ENCODE peak calls at places on chromosomes 3 and 15, in nine cellular contexts. One of them, this sample, is unnamed.
A peak's percentile ranks its signal among the peaks of the same experiment; 100 is the strongest.

GRCh38 chr3:107946700-107947099 is 144.1 kb downstream of the CD47 start:
- DNase-seq in SK-N-MC: no peak
- DNase-seq in H7: no peak
- DNase-seq in HL-60: no peak
- DNase-seq in cardiac fibroblast: no peak
- DNase-seq in Caco-2: no peak
- DNase-seq in GM06990: no peak
- DNase-seq in brain microvascular endothelial cell: no peak
- DNase-seq in GM12865: no peak
- DNase-seq in this sample: no peak

GRCh38 chr15:33119865-33120264 is 74.6 kb downstream of the FMN1 start:
- DNase-seq in HL-60: no peak
- DNase-seq in GM06990: no peak
- DNase-seq in brain microvascular endothelial cell: no peak
- DNase-seq in SK-N-MC: no peak
- DNase-seq in Caco-2: no peak
- DNase-seq in H7: no peak
- DNase-seq in cardiac fibroblast: no peak
- DNase-seq in GM12865: no peak
- DNase-seq in this sample: peak; percentile 36

GRCh38 chr3:126990890-126991289 is 8.0 kb downstream of the PLXNA1 start:
- DNase-seq in GM06990: no peak
- DNase-seq in GM12865: no peak
- DNase-seq in H7: no peak
- DNase-seq in SK-N-MC: no peak
- DNase-seq in HL-60: no peak
- DNase-seq in brain microvascular endothelial cell: no peak
- DNase-seq in cardiac fibroblast: no peak
- DNase-seq in Caco-2: no peak
- DNase-seq in this sample: no peak

GRCh38 chr3:120450914-120451669 is at the start of gene FSTL1:
- DNase-seq in Caco-2: no peak
- DNase-seq in HL-60: no peak
- DNase-seq in GM12865: no peak
- DNase-seq in brain microvascular endothelial cell: no peak
- DNase-seq in GM06990: no peak
- DNase-seq in SK-N-MC: no peak
- DNase-seq in cardiac fibroblast: peak; percentile 82
- DNase-seq in H7: peak; percentile 94
- DNase-seq in this sample: peak; percentile 67

GRCh38 chr3:49471856-49472495 is 1.9 kb downstream of the DAG1 start:
- DNase-seq in GM12865: no peak
- DNase-seq in GM06990: no peak
- DNase-seq in brain microvascular endothelial cell: no peak
- DNase-seq in Caco-2: no peak
- DNase-seq in HL-60: no peak
- DNase-seq in H7: no peak
- DNase-seq in SK-N-MC: no peak
- DNase-seq in cardiac fibroblast: no peak
- DNase-seq in this sample: no peak

GRCh38 chr3:193207290-193207689 is 33.7 kb upstream of the PLAAT1 start:
- DNase-seq in H7: no peak
- DNase-seq in GM06990: no peak
- DNase-seq in brain microvascular endothelial cell: no peak
- DNase-seq in GM12865: no peak
- DNase-seq in Caco-2: no peak
- DNase-seq in SK-N-MC: no peak
- DNase-seq in HL-60: no peak
- DNase-seq in cardiac fibroblast: no peak
- DNase-seq in this sample: no peak

GRCh38 chr15:64754663-64755426 is 20.5 kb downstream of the RBPMS2 start:
- DNase-seq in HL-60: no peak
- DNase-seq in cardiac fibroblast: no peak
- DNase-seq in brain microvascular endothelial cell: no peak
- DNase-seq in H7: no peak
- DNase-seq in GM12865: peak; percentile 41
- DNase-seq in GM06990: peak; percentile 48
- DNase-seq in SK-N-MC: no peak
- DNase-seq in Caco-2: no peak
- DNase-seq in this sample: no peak

GRCh38 chr15:31360158-31360561 is 33.5 kb downstream of the KLF13 start:
- DNase-seq in brain microvascular endothelial cell: no peak
- DNase-seq in Caco-2: no peak
- DNase-seq in GM12865: no peak
- DNase-seq in GM06990: no peak
- DNase-seq in H7: peak; percentile 67
- DNase-seq in cardiac fibroblast: no peak
- DNase-seq in SK-N-MC: no peak
- DNase-seq in HL-60: no peak
- DNase-seq in this sample: no peak

GRCh38 chr3:74435631-74436030 is 178.8 kb downstream of the CNTN3 start:
- DNase-seq in H7: no peak
- DNase-seq in HL-60: no peak
- DNase-seq in Caco-2: no peak
- DNase-seq in GM06990: no peak
- DNase-seq in cardiac fibroblast: no peak
- DNase-seq in SK-N-MC: no peak
- DNase-seq in GM12865: no peak
- DNase-seq in brain microvascular endothelial cell: no peak
- DNase-seq in this sample: no peak

GRCh38 chr15:40338041-40338657 is 2.6 kb downstream of the CCDC9B start:
- DNase-seq in GM12865: peak; percentile 82
- DNase-seq in brain microvascular endothelial cell: peak; percentile 64
- DNase-seq in Caco-2: peak; percentile 84
- DNase-seq in HL-60: peak; percentile 84
- DNase-seq in GM06990: peak; percentile 48
- DNase-seq in SK-N-MC: no peak
- DNase-seq in H7: peak; percentile 98
- DNase-seq in cardiac fibroblast: peak; percentile 79
- DNase-seq in this sample: peak; percentile 77

GRCh38 chr3:50324351-50325144 is 2.0 kb upstream of the HYAL2 start:
- DNase-seq in Caco-2: peak; percentile 84
- DNase-seq in GM06990: no peak
- DNase-seq in HL-60: peak; percentile 68
- DNase-seq in H7: peak; percentile 92
- DNase-seq in brain microvascular endothelial cell: peak; percentile 72
- DNase-seq in cardiac fibroblast: peak; percentile 72
- DNase-seq in SK-N-MC: no peak
- DNase-seq in GM12865: peak; percentile 72
- DNase-seq in this sample: peak; percentile 64

GRCh38 chr3:142013331-142013730 is 136.0 kb downstream of the TFDP2 start:
- DNase-seq in SK-N-MC: no peak
- DNase-seq in Caco-2: no peak
- DNase-seq in GM06990: no peak
- DNase-seq in cardiac fibroblast: no peak
- DNase-seq in GM12865: no peak
- DNase-seq in brain microvascular endothelial cell: no peak
- DNase-seq in HL-60: no peak
- DNase-seq in H7: no peak
- DNase-seq in this sample: no peak

GRCh38 chr3:56783644-56784451 is 17.9 kb downstream of the ARHGEF3 start:
- DNase-seq in HL-60: peak; percentile 94
- DNase-seq in GM12865: peak; percentile 95
- DNase-seq in SK-N-MC: peak; percentile 24
- DNase-seq in brain microvascular endothelial cell: peak; percentile 61
- DNase-seq in Caco-2: no peak
- DNase-seq in GM06990: peak; percentile 77
- DNase-seq in H7: no peak
- DNase-seq in cardiac fibroblast: peak; percentile 79
- DNase-seq in this sample: peak; percentile 96

GRCh38 chr3:56780935-56781334 is 20.8 kb downstream of the ARHGEF3 start:
- DNase-seq in Caco-2: no peak
- DNase-seq in H7: no peak
- DNase-seq in brain microvascular endothelial cell: no peak
- DNase-seq in SK-N-MC: no peak
- DNase-seq in HL-60: no peak
- DNase-seq in GM12865: no peak
- DNase-seq in cardiac fibroblast: no peak
- DNase-seq in GM06990: no peak
- DNase-seq in this sample: no peak

GRCh38 chr3:56782215-56782614 is 19.5 kb downstream of the ARHGEF3 start:
- DNase-seq in SK-N-MC: no peak
- DNase-seq in GM12865: no peak
- DNase-seq in H7: no peak
- DNase-seq in brain microvascular endothelial cell: no peak
- DNase-seq in cardiac fibroblast: no peak
- DNase-seq in HL-60: no peak
- DNase-seq in Caco-2: peak; percentile 53
- DNase-seq in GM06990: no peak
- DNase-seq in this sample: no peak

GRCh38 chr3:56782900-56783299 is 18.8 kb downstream of the ARHGEF3 start:
- DNase-seq in cardiac fibroblast: no peak
- DNase-seq in HL-60: no peak
- DNase-seq in brain microvascular endothelial cell: no peak
- DNase-seq in GM06990: no peak
- DNase-seq in Caco-2: no peak
- DNase-seq in SK-N-MC: no peak
- DNase-seq in H7: no peak
- DNase-seq in GM12865: no peak
- DNase-seq in this sample: no peak

DNA sequence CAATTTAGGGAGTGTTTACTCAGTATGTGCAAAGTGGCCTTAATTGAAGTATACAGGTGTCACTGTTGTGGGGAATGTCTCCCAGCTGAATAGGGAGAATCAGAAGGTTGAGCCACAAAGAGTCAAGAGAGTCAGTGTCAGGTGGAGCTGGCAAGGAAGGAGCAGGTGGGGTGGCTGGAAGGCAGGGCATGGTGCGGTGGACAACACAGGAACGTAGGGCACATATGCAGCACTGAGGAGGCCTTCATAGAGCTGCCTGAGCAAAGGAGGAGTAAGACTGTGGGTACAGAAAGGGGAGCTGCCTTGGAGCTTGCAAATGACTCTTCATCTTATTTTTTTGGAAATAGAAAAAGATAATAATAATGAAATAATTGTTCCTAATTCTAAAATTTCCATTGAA is 20.0 kb downstream of the ARHGEF3 start:
- DNase-seq in GM12865: no peak
- DNase-seq in cardiac fibroblast: no peak
- DNase-seq in SK-N-MC: no peak
- DNase-seq in H7: no peak
- DNase-seq in GM06990: no peak
- DNase-seq in HL-60: no peak
- DNase-seq in brain microvascular endothelial cell: no peak
- DNase-seq in Caco-2: no peak
- DNase-seq in this sample: no peak
- H3K4me3 ChIP-seq in GM12865: no peak overlapping the region
- H3K4me3 ChIP-seq in cardiac fibroblast: no peak overlapping the region
- H3K4me3 ChIP-seq in SK-N-MC: no peak overlapping the region
- H3K4me3 ChIP-seq in H7: no peak overlapping the region
- H3K4me3 ChIP-seq in GM06990: no peak overlapping the region
- H3K4me3 ChIP-seq in HL-60: no peak overlapping the region
- H3K4me3 ChIP-seq in brain microvascular endothelial cell: no peak overlapping the region
- H3K4me3 ChIP-seq in Caco-2: no peak overlapping the region
- H3K4me3 ChIP-seq in this sample: no peak overlapping the region

GRCh38 chr3:149203758-149204157 is 17.9 kb downstream of the CP start:
- DNase-seq in HL-60: peak; percentile 79
- DNase-seq in SK-N-MC: no peak
- DNase-seq in GM12865: peak; percentile 70
- DNase-seq in brain microvascular endothelial cell: no peak
- DNase-seq in Caco-2: no peak
- DNase-seq in cardiac fibroblast: no peak
- DNase-seq in H7: no peak
- DNase-seq in GM06990: peak; percentile 32
- DNase-seq in this sample: no peak

GRCh38 chr3:149197669-149198068 is 24.0 kb downstream of the CP start:
- DNase-seq in H7: no peak
- DNase-seq in GM12865: no peak
- DNase-seq in brain microvascular endothelial cell: no peak
- DNase-seq in Caco-2: no peak
- DNase-seq in cardiac fibroblast: no peak
- DNase-seq in GM06990: no peak
- DNase-seq in HL-60: no peak
- DNase-seq in SK-N-MC: no peak
- DNase-seq in this sample: no peak

GRCh38 chr3:149199474-149199873 is 22.2 kb downstream of the CP start:
- DNase-seq in cardiac fibroblast: peak; percentile 46
- DNase-seq in brain microvascular endothelial cell: no peak
- DNase-seq in H7: no peak
- DNase-seq in GM12865: no peak
- DNase-seq in Caco-2: no peak
- DNase-seq in SK-N-MC: no peak
- DNase-seq in GM06990: no peak
- DNase-seq in HL-60: no peak
- DNase-seq in this sample: peak; percentile 40

GRCh38 chr3:149195221-149195620 is 26.4 kb downstream of the CP start:
- DNase-seq in brain microvascular endothelial cell: no peak
- DNase-seq in SK-N-MC: no peak
- DNase-seq in H7: no peak
- DNase-seq in cardiac fibroblast: no peak
- DNase-seq in GM12865: no peak
- DNase-seq in Caco-2: no peak
- DNase-seq in HL-60: no peak
- DNase-seq in GM06990: no peak
- DNase-seq in this sample: no peak

GRCh38 chr3:149198611-149199010 is 23.0 kb downstream of the CP start:
- DNase-seq in Caco-2: no peak
- DNase-seq in GM12865: no peak
- DNase-seq in H7: peak; percentile 58
- DNase-seq in HL-60: no peak
- DNase-seq in SK-N-MC: no peak
- DNase-seq in GM06990: no peak
- DNase-seq in cardiac fibroblast: no peak
- DNase-seq in brain microvascular endothelial cell: peak; percentile 25
- DNase-seq in this sample: no peak
- H3K4me3 ChIP-seq in Caco-2: no peak overlapping the region
- H3K4me3 ChIP-seq in GM12865: no peak overlapping the region
- H3K4me3 ChIP-seq in H7: no peak overlapping the region
- H3K4me3 ChIP-seq in HL-60: no peak overlapping the region
- H3K4me3 ChIP-seq in SK-N-MC: no peak overlapping the region
- H3K4me3 ChIP-seq in GM06990: no peak overlapping the region
- H3K4me3 ChIP-seq in cardiac fibroblast: no peak overlapping the region
- H3K4me3 ChIP-seq in brain microvascular endothelial cell: no peak overlapping the region
- H3K4me3 ChIP-seq in this sample: no peak overlapping the region

DNA sequence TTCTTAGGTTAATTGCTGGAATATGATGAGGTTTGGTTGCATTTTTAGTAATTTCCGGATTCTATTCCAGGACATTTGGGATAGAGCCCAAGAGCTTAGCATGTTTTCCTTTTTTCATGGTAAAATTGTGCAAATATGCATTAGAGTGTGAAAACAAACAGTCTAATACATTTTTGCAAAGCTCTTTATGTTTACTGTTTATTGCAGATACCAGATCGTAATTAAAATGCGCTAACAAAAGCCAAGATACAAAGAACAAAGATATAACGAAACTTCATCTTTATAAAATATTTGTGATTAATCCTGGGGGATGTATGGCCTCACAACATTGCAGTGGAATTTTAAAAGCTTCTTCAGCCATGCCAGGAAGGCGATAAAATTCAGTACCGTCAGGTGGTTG is 94.5 kb upstream of the TBC1D5 start:
- DNase-seq in GM06990: no peak
- DNase-seq in GM12865: no peak
- DNase-seq in H7: no peak
- DNase-seq in brain microvascular endothelial cell: no peak
- DNase-seq in HL-60: no peak
- DNase-seq in Caco-2: no peak
- DNase-seq in cardiac fibroblast: no peak
- DNase-seq in SK-N-MC: no peak
- DNase-seq in this sample: no peak
- H3K4me3 ChIP-seq in GM06990: no peak overlapping the region
- H3K4me3 ChIP-seq in GM12865: no peak overlapping the region
- H3K4me3 ChIP-seq in H7: no peak overlapping the region
- H3K4me3 ChIP-seq in brain microvascular endothelial cell: no peak overlapping the region
- H3K4me3 ChIP-seq in HL-60: no peak overlapping the region
- H3K4me3 ChIP-seq in Caco-2: no peak overlapping the region
- H3K4me3 ChIP-seq in cardiac fibroblast: no peak overlapping the region
- H3K4me3 ChIP-seq in SK-N-MC: no peak overlapping the region
- H3K4me3 ChIP-seq in this sample: no peak overlapping the region

GRCh38 chr15:79944625-79945024 is 26.4 kb downstream of the BCL2A1 start:
- DNase-seq in SK-N-MC: no peak
- DNase-seq in Caco-2: no peak
- DNase-seq in HL-60: no peak
- DNase-seq in GM06990: no peak
- DNase-seq in brain microvascular endothelial cell: no peak
- DNase-seq in GM12865: no peak
- DNase-seq in H7: no peak
- DNase-seq in cardiac fibroblast: no peak
- DNase-seq in this sample: no peak
- H3K4me3 ChIP-seq in SK-N-MC: no peak overlapping the region
- H3K4me3 ChIP-seq in Caco-2: no peak overlapping the region
- H3K4me3 ChIP-seq in HL-60: no peak overlapping the region
- H3K4me3 ChIP-seq in GM06990: no peak overlapping the region
- H3K4me3 ChIP-seq in brain microvascular endothelial cell: no peak overlapping the region
- H3K4me3 ChIP-seq in GM12865: no peak overlapping the region
- H3K4me3 ChIP-seq in H7: no peak overlapping the region
- H3K4me3 ChIP-seq in cardiac fibroblast: no peak overlapping the region
- H3K4me3 ChIP-seq in this sample: no peak overlapping the region

This sample was measured in fibroblast of villous mesenchyme.